ENCODE peak calls at places on chromosomes 6 and 20, in four cellular contexts. B is stomach, I is pancreas, A is prostate gland. H is an unnamed sample.

GRCh38 chr20:61583356-61583755 is 331.3 kb downstream of the CDH4 start:
- DNase-seq in B (no peak), I (no peak), A (no peak), H (no peak)

GRCh38 chr20:63682384-63683139 is 13.9 kb upstream of the TNFRSF6B start:
- DNase-seq in B (peak), I (no peak), A (no peak), H (no peak)

GRCh38 chr6:127518212-127518709 is 874 bp downstream of the MTCL3 start:
- DNase-seq in B (no peak), I (no peak), A (no peak), H (peak)

GRCh38 chr20:18165553-18165952 is 27.9 kb downstream of the KAT14 start:
- DNase-seq in B (no peak), I (no peak), A (no peak), H (no peak)

GRCh38 chr20:14264869-14265268 is 72.5 kb downstream of the FLRT3 start:
- DNase-seq in B (no peak), I (no peak), A (no peak), H (no peak)

GRCh38 chr6:166691741-166692140 is 64.7 kb upstream of the RPS6KA2 start:
- DNase-seq in B (no peak), I (no peak), A (no peak), H (no peak)

GRCh38 chr6:37314803-37315515 is 38.8 kb upstream of the RNF8 start:
- DNase-seq in B (peak), I (no peak), A (no peak), H (peak)

GRCh38 chr6:130853555-130854183 is 26.5 kb downstream of the SMLR1 start:
- DNase-seq in B (no peak), I (no peak), A (no peak), H (no peak)

GRCh38 chr6:36656441-36656840 is 22.1 kb upstream of the CDKN1A start:
- DNase-seq in B (no peak), I (no peak), A (no peak), H (no peak)

GRCh38 chr6:91704531-91704930 is 1117.7 kb upstream of the MAP3K7 start:
- DNase-seq in B (no peak), I (no peak), A (no peak), H (no peak)

GRCh38 chr6:149809798-149810197 is 54.4 kb downstream of the LRP11 start:
- DNase-seq in B (no peak), I (no peak), A (no peak), H (no peak)

GRCh38 chr6:149815788-149816187 is 48.4 kb downstream of the LRP11 start:
- DNase-seq in B (no peak), I (no peak), A (no peak), H (no peak)

GRCh38 chr6:149813351-149813750 is 50.8 kb downstream of the LRP11 start:
- DNase-seq in B (no peak), I (no peak), A (no peak), H (no peak)
- H3K4me3 ChIP-seq in B (no peak), I (no peak), A (no peak), H (no peak)

DNA sequence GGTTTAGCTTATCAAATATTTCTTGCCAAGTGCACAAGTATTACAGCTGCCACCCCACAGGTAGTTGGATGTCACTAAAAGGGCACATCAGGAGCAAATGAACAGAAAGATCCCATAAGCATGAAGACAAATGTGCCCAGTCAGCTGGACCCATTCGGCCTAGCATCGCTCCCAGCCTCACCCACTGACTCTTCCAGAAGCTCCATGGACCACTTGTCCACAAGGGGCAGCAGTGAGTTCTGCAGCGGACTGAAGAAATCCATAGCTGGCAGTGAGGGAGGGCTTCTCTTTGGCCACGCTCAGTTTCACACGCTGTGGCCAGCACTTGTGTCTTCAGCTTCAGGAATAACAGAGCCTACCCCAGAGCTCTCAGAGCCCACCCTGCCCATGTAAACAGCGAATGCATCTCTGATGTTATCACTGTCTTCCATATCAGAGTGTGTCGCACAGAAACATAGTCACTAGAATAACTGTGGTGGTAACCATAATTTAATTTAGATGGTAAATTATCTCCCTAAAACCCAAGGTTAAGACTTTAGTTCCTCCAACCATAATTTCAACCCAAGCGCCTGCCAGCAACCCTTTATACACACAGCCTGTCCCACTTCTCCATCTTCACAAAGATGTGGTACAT is 15.8 kb downstream of the CGA start:
- DNase-seq in B (peak), I (peak), A (peak), H (peak)
- TF ChIP-seq CTCF in B (no peak), I (peak), A (peak), H (peak)

GRCh38 chr20:11870411-11870810 is 47.3 kb upstream of the BTBD3 start:
- DNase-seq in B (no peak), I (no peak), A (no peak), H (no peak)
- H3K4me3 ChIP-seq in B (no peak), I (no peak), A (no peak), H (no peak)

GRCh38 chr6:42394881-42395620 is 56.7 kb downstream of the TRERF1 start:
- DNase-seq in B (no peak), I (no peak), A (no peak), H (no peak)

GRCh38 chr6:42391441-42391840 is 60.3 kb downstream of the TRERF1 start:
- DNase-seq in B (peak), I (no peak), A (no peak), H (no peak)

GRCh38 chr6:42393339-42393738 is 58.4 kb downstream of the TRERF1 start:
- DNase-seq in B (peak), I (no peak), A (no peak), H (no peak)

GRCh38 chr6:42394151-42394550 is 57.6 kb downstream of the TRERF1 start:
- DNase-seq in B (no peak), I (no peak), A (no peak), H (no peak)

DNA sequence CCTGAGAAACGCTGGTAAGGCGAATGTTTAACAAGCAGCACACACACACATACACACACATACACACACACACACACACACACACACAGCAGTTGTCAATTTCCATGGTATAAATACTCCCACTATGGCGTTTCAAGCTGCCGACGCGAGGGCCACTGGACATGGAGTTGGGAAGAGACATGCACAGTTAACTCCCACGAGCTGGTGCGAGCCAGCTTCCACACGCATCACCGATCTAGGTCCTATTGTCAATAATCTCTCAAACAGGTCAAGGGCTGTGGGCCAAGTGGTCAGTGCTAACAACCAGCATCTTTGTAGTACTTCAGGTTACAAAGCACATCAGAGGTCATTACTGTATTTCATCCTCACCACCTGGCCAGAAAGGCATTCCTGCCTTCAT is 58.9 kb downstream of the TRERF1 start:
- DNase-seq in B (peak), I (no peak), A (no peak), H (no peak)
- TF ChIP-seq CTCF in B (no peak), I (no peak), A (no peak), H (no peak)

GRCh38 chr20:8402798-8403197 is 270.7 kb downstream of the PLCB1 start:
- DNase-seq in B (no peak), I (no peak), A (no peak), H (no peak)
- H3K4me3 ChIP-seq in B (no peak), I (no peak), A (no peak), H (no peak)

GRCh38 chr6:93008385-93008784 is 411.0 kb downstream of the EPHA7 start:
- DNase-seq in B (no peak), I (no peak), A (no peak), H (no peak)
- TF ChIP-seq CTCF in B (no peak), I (no peak), A (no peak), H (no peak)

DNA sequence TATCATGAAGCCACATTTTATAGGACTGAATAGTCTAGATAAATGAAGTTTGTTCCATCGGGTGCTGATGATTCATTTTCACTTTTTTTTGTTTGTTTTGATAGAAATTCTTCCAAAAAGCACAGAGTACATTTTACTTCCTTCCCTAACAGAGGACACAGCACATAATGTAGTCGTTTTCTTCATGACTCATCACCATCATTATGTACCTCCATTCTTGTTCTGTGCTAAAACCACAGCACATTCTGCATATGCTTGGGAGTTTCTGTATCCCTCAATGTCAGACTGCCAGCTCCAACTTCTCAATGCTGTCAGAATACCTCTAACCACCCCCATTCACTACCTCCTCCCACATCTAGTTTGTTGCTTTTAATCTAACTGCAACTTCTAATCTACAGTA is 1004.9 kb upstream of the ADGRB3 start:
- DNase-seq in B (no peak), I (no peak), A (no peak), H (no peak)
- H3K4me3 ChIP-seq in B (no peak), I (no peak), A (no peak), H (no peak)

DNA sequence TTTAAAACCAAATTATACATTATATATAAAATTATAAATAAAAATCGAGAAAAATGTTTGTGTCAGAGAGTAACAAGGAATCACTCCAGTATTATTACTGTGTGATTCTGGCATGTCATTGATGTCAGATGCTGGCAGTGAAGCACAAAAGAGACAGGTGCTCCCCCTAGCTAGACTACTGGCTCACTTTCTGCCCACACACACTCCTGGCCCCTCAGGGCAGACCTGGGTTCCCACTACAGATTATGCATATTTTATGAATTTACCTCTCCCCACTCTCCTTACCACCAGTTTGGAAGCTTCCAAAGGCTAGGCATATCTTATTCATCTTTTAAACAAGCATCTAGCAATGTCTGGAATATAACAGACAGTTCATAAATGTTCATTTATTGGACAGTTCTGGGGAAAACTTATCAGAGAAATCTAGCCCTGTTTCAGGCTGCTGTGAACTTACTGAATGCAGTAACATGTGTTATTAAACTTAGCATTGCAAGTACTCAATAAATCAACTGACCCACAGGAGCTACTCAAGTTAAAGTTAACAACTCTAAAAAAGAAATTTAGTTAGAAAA is 12.8 kb downstream of the SNX3 start:
- DNase-seq in B (no peak), I (no peak), A (no peak), H (no peak)
- TF ChIP-seq CTCF in B (no peak), I (no peak), A (no peak), H (peak)

DNA sequence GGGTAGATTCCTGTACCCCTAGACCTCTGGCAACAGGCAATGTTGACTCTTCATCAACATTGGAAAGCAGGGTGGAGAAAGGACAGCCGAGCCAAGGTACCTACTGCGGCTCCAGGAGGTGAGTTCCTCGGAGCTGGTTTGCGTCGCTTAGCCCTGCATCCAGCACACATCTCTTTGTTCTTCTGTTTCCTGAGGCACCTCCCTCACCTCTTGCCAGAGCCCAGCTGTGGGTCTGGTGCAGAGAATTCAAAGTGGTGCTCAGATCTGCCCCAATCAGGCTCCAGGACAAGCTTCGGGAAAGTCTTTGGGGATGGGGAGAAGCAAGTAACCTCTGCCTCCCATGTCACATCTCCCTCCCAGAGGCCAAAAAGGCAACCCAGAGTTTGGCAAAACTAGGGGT is 2.2 kb downstream of the KCNG1 start:
- DNase-seq in B (no peak), I (no peak), A (no peak), H (no peak)
- H3K4me3 ChIP-seq in B (no peak), I (no peak), A (no peak), H (no peak)